ENCODE peak calls at places on chromosomes 16 and 17, in eight cellular contexts. C, U, B, F, X, K, Q and P are unnamed samples.

GRCh38 chr17:5378566-5379207 is 40.8 kb downstream of the NUP88 start:
- DNase-seq in X (no peak), C (no peak), B (no peak), K (no peak), F (no peak), Q (no peak), U (no peak), P (no peak)

GRCh38 chr16:27879601-27880247 is 183.8 kb downstream of the GSG1L start:
- DNase-seq in F (no peak), B (no peak), C (no peak), X (no peak), K (no peak), U (no peak), Q (no peak), P (no peak)

GRCh38 chr17:2033128-2033527 is 3.2 kb downstream of the DPH1 start:
- DNase-seq in Q (no peak), X (no peak), U (no peak), B (no peak), C (no peak), F (no peak), K (no peak), P (peak)

GRCh38 chr17:73278049-73278464 is 16.4 kb upstream of the CPSF4L start:
- DNase-seq in K (no peak), Q (no peak), C (no peak), U (no peak), X (no peak), F (no peak), B (no peak), P (no peak)

GRCh38 chr16:85394511-85395206 is 218.5 kb upstream of the GSE1 start:
- DNase-seq in Q (peak), F (no peak), X (no peak), C (peak), U (no peak), B (no peak), K (no peak), P (no peak)

GRCh38 chr17:27888945-27889344 is 4.2 kb downstream of the LYRM9 start:
- DNase-seq in C (no peak), B (no peak), K (no peak), X (peak), U (no peak), F (no peak), Q (peak), P (peak)

GRCh38 chr16:3968556-3968955 is 88.0 kb upstream of the CREBBP start:
- DNase-seq in Q (no peak), U (no peak), C (no peak), X (no peak), K (no peak), F (no peak), B (no peak), P (no peak)

GRCh38 chr17:4881761-4882555 is 17.4 kb upstream of the C17orf107 start:
- DNase-seq in X (peak), C (peak), K (no peak), B (peak), Q (peak), U (no peak), F (peak), P (peak)

GRCh38 chr17:60356947-60357346 is 35.0 kb downstream of the USP32 start:
- DNase-seq in Q (no peak), K (no peak), F (no peak), B (no peak), U (no peak), X (no peak), C (no peak), P (no peak)

GRCh38 chr16:51638338-51639135 is 487.5 kb upstream of the SALL1 start:
- DNase-seq in F (no peak), K (no peak), X (no peak), B (no peak), U (no peak), Q (no peak), C (no peak), P (peak)